ENCODE peak calls at places on chromosomes 5 and 9, in nine cellular contexts. One of them, this sample, is unnamed.

GRCh38 chr9:116998305-116998704 is 311.2 kb downstream of the TRIM32 start:
- DNase-seq in activated T-helper 2 cell treated with anti-CD3 and anti-CD28 coated beads, Interferon-gamma antibody, Interleukin-2, Interleukin-4, amounts not matched to agents 10 μg/mL and 5 μg/mL and 100 μg/mL, durations not matched to agents 14 hours and 24 hours and 36 hours: no peak
- DNase-seq in stimulated activated CD8-positive, alpha-beta memory T cell treated with anti-CD3 and anti-CD28 coated beads, Interleukin-15, amount 100 ng/mL, for 1 hour: no peak
- DNase-seq in anterior cingulate cortex: no peak
- DNase-seq in hippocampal formation: no peak
- DNase-seq in ovary: no peak
- DNase-seq in pancreas: no peak
- DNase-seq in cardiac fibroblast: no peak
- DNase-seq in NCI-H1048: no peak
- DNase-seq in this sample: peak

GRCh38 chr9:93082841-93083411 is 13.1 kb upstream of the CARD19 start:
- DNase-seq in activated T-helper 2 cell treated with anti-CD3 and anti-CD28 coated beads, Interferon-gamma antibody, Interleukin-2, Interleukin-4, amounts not matched to agents 10 μg/mL and 5 μg/mL and 100 μg/mL, durations not matched to agents 14 hours and 24 hours and 36 hours: no peak
- DNase-seq in stimulated activated CD8-positive, alpha-beta memory T cell treated with anti-CD3 and anti-CD28 coated beads, Interleukin-15, amount 100 ng/mL, for 1 hour: no peak
- DNase-seq in anterior cingulate cortex: no peak
- DNase-seq in hippocampal formation: no peak
- DNase-seq in ovary: peak
- DNase-seq in pancreas: peak
- DNase-seq in cardiac fibroblast: no peak
- DNase-seq in NCI-H1048: no peak
- DNase-seq in this sample: no peak

GRCh38 chr5:446066-446725 is 3.2 kb downstream of the EXOC3 start:
- DNase-seq in activated T-helper 2 cell treated with anti-CD3 and anti-CD28 coated beads, Interferon-gamma antibody, Interleukin-2, Interleukin-4, amounts not matched to agents 10 μg/mL and 5 μg/mL and 100 μg/mL, durations not matched to agents 14 hours and 24 hours and 36 hours: no peak
- DNase-seq in stimulated activated CD8-positive, alpha-beta memory T cell treated with anti-CD3 and anti-CD28 coated beads, Interleukin-15, amount 100 ng/mL, for 1 hour: no peak
- DNase-seq in anterior cingulate cortex: no peak
- DNase-seq in hippocampal formation: no peak
- DNase-seq in ovary: no peak
- DNase-seq in pancreas: no peak
- DNase-seq in cardiac fibroblast: no peak
- DNase-seq in NCI-H1048: no peak
- DNase-seq in this sample: no peak

GRCh38 chr9:13847270-13847669 is 466.7 kb downstream of the NFIB start:
- DNase-seq in activated T-helper 2 cell treated with anti-CD3 and anti-CD28 coated beads, Interferon-gamma antibody, Interleukin-2, Interleukin-4, amounts not matched to agents 10 μg/mL and 5 μg/mL and 100 μg/mL, durations not matched to agents 14 hours and 24 hours and 36 hours: no peak
- DNase-seq in stimulated activated CD8-positive, alpha-beta memory T cell treated with anti-CD3 and anti-CD28 coated beads, Interleukin-15, amount 100 ng/mL, for 1 hour: no peak
- DNase-seq in anterior cingulate cortex: no peak
- DNase-seq in hippocampal formation: no peak
- DNase-seq in ovary: no peak
- DNase-seq in pancreas: no peak
- DNase-seq in cardiac fibroblast: peak
- DNase-seq in NCI-H1048: no peak
- DNase-seq in this sample: no peak

GRCh38 chr9:126860077-126860756 is at the start of gene ZBTB34:
- DNase-seq in activated T-helper 2 cell treated with anti-CD3 and anti-CD28 coated beads, Interferon-gamma antibody, Interleukin-2, Interleukin-4, amounts not matched to agents 10 μg/mL and 5 μg/mL and 100 μg/mL, durations not matched to agents 14 hours and 24 hours and 36 hours: peak
- DNase-seq in stimulated activated CD8-positive, alpha-beta memory T cell treated with anti-CD3 and anti-CD28 coated beads, Interleukin-15, amount 100 ng/mL, for 1 hour: peak
- DNase-seq in anterior cingulate cortex: peak
- DNase-seq in hippocampal formation: no peak
- DNase-seq in ovary: peak
- DNase-seq in pancreas: peak
- DNase-seq in cardiac fibroblast: peak
- DNase-seq in NCI-H1048: peak
- DNase-seq in this sample: peak

GRCh38 chr9:133616643-133617405 is 7.6 kb upstream of the FAM163B start:
- DNase-seq in activated T-helper 2 cell treated with anti-CD3 and anti-CD28 coated beads, Interferon-gamma antibody, Interleukin-2, Interleukin-4, amounts not matched to agents 10 μg/mL and 5 μg/mL and 100 μg/mL, durations not matched to agents 14 hours and 24 hours and 36 hours: no peak
- DNase-seq in stimulated activated CD8-positive, alpha-beta memory T cell treated with anti-CD3 and anti-CD28 coated beads, Interleukin-15, amount 100 ng/mL, for 1 hour: no peak
- DNase-seq in anterior cingulate cortex: no peak
- DNase-seq in hippocampal formation: no peak
- DNase-seq in ovary: no peak
- DNase-seq in pancreas: no peak
- DNase-seq in cardiac fibroblast: no peak
- DNase-seq in NCI-H1048: no peak
- DNase-seq in this sample: no peak

GRCh38 chr5:115709585-115709984 is 83.7 kb upstream of the TMED7 start:
- DNase-seq in activated T-helper 2 cell treated with anti-CD3 and anti-CD28 coated beads, Interferon-gamma antibody, Interleukin-2, Interleukin-4, amounts not matched to agents 10 μg/mL and 5 μg/mL and 100 μg/mL, durations not matched to agents 14 hours and 24 hours and 36 hours: no peak
- DNase-seq in stimulated activated CD8-positive, alpha-beta memory T cell treated with anti-CD3 and anti-CD28 coated beads, Interleukin-15, amount 100 ng/mL, for 1 hour: no peak
- DNase-seq in anterior cingulate cortex: no peak
- DNase-seq in hippocampal formation: no peak
- DNase-seq in ovary: no peak
- DNase-seq in pancreas: no peak
- DNase-seq in cardiac fibroblast: no peak
- DNase-seq in NCI-H1048: no peak
- DNase-seq in this sample: no peak

GRCh38 chr5:19018822-19019221 is 969.2 kb downstream of the CDH18 start:
- DNase-seq in activated T-helper 2 cell treated with anti-CD3 and anti-CD28 coated beads, Interferon-gamma antibody, Interleukin-2, Interleukin-4, amounts not matched to agents 10 μg/mL and 5 μg/mL and 100 μg/mL, durations not matched to agents 14 hours and 24 hours and 36 hours: no peak
- DNase-seq in stimulated activated CD8-positive, alpha-beta memory T cell treated with anti-CD3 and anti-CD28 coated beads, Interleukin-15, amount 100 ng/mL, for 1 hour: no peak
- DNase-seq in anterior cingulate cortex: no peak
- DNase-seq in hippocampal formation: no peak
- DNase-seq in ovary: no peak
- DNase-seq in pancreas: no peak
- DNase-seq in cardiac fibroblast: no peak
- DNase-seq in NCI-H1048: peak
- DNase-seq in this sample: no peak

GRCh38 chr9:96158909-96159575 is 142.9 kb downstream of the HSD17B3 start:
- DNase-seq in activated T-helper 2 cell treated with anti-CD3 and anti-CD28 coated beads, Interferon-gamma antibody, Interleukin-2, Interleukin-4, amounts not matched to agents 10 μg/mL and 5 μg/mL and 100 μg/mL, durations not matched to agents 14 hours and 24 hours and 36 hours: no peak
- DNase-seq in stimulated activated CD8-positive, alpha-beta memory T cell treated with anti-CD3 and anti-CD28 coated beads, Interleukin-15, amount 100 ng/mL, for 1 hour: no peak
- DNase-seq in anterior cingulate cortex: no peak
- DNase-seq in hippocampal formation: no peak
- DNase-seq in ovary: no peak
- DNase-seq in pancreas: no peak
- DNase-seq in cardiac fibroblast: no peak
- DNase-seq in NCI-H1048: no peak
- DNase-seq in this sample: no peak

GRCh38 chr5:55429221-55429620 is 105.5 kb downstream of the PLPP1 start:
- DNase-seq in activated T-helper 2 cell treated with anti-CD3 and anti-CD28 coated beads, Interferon-gamma antibody, Interleukin-2, Interleukin-4, amounts not matched to agents 10 μg/mL and 5 μg/mL and 100 μg/mL, durations not matched to agents 14 hours and 24 hours and 36 hours: no peak
- DNase-seq in stimulated activated CD8-positive, alpha-beta memory T cell treated with anti-CD3 and anti-CD28 coated beads, Interleukin-15, amount 100 ng/mL, for 1 hour: no peak
- DNase-seq in anterior cingulate cortex: no peak
- DNase-seq in hippocampal formation: no peak
- DNase-seq in ovary: no peak
- DNase-seq in pancreas: no peak
- DNase-seq in cardiac fibroblast: no peak
- DNase-seq in NCI-H1048: no peak
- DNase-seq in this sample: no peak

GRCh38 chr5:113081881-113082546 is 105.4 kb downstream of the DCP2 start:
- DNase-seq in activated T-helper 2 cell treated with anti-CD3 and anti-CD28 coated beads, Interferon-gamma antibody, Interleukin-2, Interleukin-4, amounts not matched to agents 10 μg/mL and 5 μg/mL and 100 μg/mL, durations not matched to agents 14 hours and 24 hours and 36 hours: no peak
- DNase-seq in stimulated activated CD8-positive, alpha-beta memory T cell treated with anti-CD3 and anti-CD28 coated beads, Interleukin-15, amount 100 ng/mL, for 1 hour: no peak
- DNase-seq in anterior cingulate cortex: no peak
- DNase-seq in hippocampal formation: no peak
- DNase-seq in ovary: no peak
- DNase-seq in pancreas: no peak
- DNase-seq in cardiac fibroblast: peak
- DNase-seq in NCI-H1048: no peak
- DNase-seq in this sample: peak

GRCh38 chr9:128393971-128394370 is 22.8 kb downstream of the URM1 start:
- DNase-seq in activated T-helper 2 cell treated with anti-CD3 and anti-CD28 coated beads, Interferon-gamma antibody, Interleukin-2, Interleukin-4, amounts not matched to agents 10 μg/mL and 5 μg/mL and 100 μg/mL, durations not matched to agents 14 hours and 24 hours and 36 hours: no peak
- DNase-seq in stimulated activated CD8-positive, alpha-beta memory T cell treated with anti-CD3 and anti-CD28 coated beads, Interleukin-15, amount 100 ng/mL, for 1 hour: no peak
- DNase-seq in anterior cingulate cortex: no peak
- DNase-seq in hippocampal formation: no peak
- DNase-seq in ovary: no peak
- DNase-seq in pancreas: no peak
- DNase-seq in cardiac fibroblast: no peak
- DNase-seq in NCI-H1048: no peak
- DNase-seq in this sample: no peak

GRCh38 chr5:54516051-54516645 is 1.4 kb upstream of the SNX18 start:
- DNase-seq in activated T-helper 2 cell treated with anti-CD3 and anti-CD28 coated beads, Interferon-gamma antibody, Interleukin-2, Interleukin-4, amounts not matched to agents 10 μg/mL and 5 μg/mL and 100 μg/mL, durations not matched to agents 14 hours and 24 hours and 36 hours: no peak
- DNase-seq in stimulated activated CD8-positive, alpha-beta memory T cell treated with anti-CD3 and anti-CD28 coated beads, Interleukin-15, amount 100 ng/mL, for 1 hour: no peak
- DNase-seq in anterior cingulate cortex: no peak
- DNase-seq in hippocampal formation: no peak
- DNase-seq in ovary: no peak
- DNase-seq in pancreas: no peak
- DNase-seq in cardiac fibroblast: no peak
- DNase-seq in NCI-H1048: no peak
- DNase-seq in this sample: no peak

GRCh38 chr5:133732536-133732935 is 120.2 kb upstream of the FSTL4 start:
- DNase-seq in activated T-helper 2 cell treated with anti-CD3 and anti-CD28 coated beads, Interferon-gamma antibody, Interleukin-2, Interleukin-4, amounts not matched to agents 10 μg/mL and 5 μg/mL and 100 μg/mL, durations not matched to agents 14 hours and 24 hours and 36 hours: no peak
- DNase-seq in stimulated activated CD8-positive, alpha-beta memory T cell treated with anti-CD3 and anti-CD28 coated beads, Interleukin-15, amount 100 ng/mL, for 1 hour: no peak
- DNase-seq in anterior cingulate cortex: no peak
- DNase-seq in hippocampal formation: no peak
- DNase-seq in ovary: no peak
- DNase-seq in pancreas: no peak
- DNase-seq in cardiac fibroblast: no peak
- DNase-seq in NCI-H1048: no peak
- DNase-seq in this sample: no peak

GRCh38 chr9:8863886-8864881 is 1064.6 kb upstream of the DMAC1 start:
- DNase-seq in activated T-helper 2 cell treated with anti-CD3 and anti-CD28 coated beads, Interferon-gamma antibody, Interleukin-2, Interleukin-4, amounts not matched to agents 10 μg/mL and 5 μg/mL and 100 μg/mL, durations not matched to agents 14 hours and 24 hours and 36 hours: no peak
- DNase-seq in stimulated activated CD8-positive, alpha-beta memory T cell treated with anti-CD3 and anti-CD28 coated beads, Interleukin-15, amount 100 ng/mL, for 1 hour: no peak
- DNase-seq in anterior cingulate cortex: no peak
- DNase-seq in hippocampal formation: no peak
- DNase-seq in ovary: no peak
- DNase-seq in pancreas: no peak
- DNase-seq in cardiac fibroblast: peak
- DNase-seq in NCI-H1048: no peak
- DNase-seq in this sample: no peak

GRCh38 chr9:121388140-121388925 is 18.3 kb upstream of the STOM start:
- DNase-seq in activated T-helper 2 cell treated with anti-CD3 and anti-CD28 coated beads, Interferon-gamma antibody, Interleukin-2, Interleukin-4, amounts not matched to agents 10 μg/mL and 5 μg/mL and 100 μg/mL, durations not matched to agents 14 hours and 24 hours and 36 hours: no peak
- DNase-seq in stimulated activated CD8-positive, alpha-beta memory T cell treated with anti-CD3 and anti-CD28 coated beads, Interleukin-15, amount 100 ng/mL, for 1 hour: no peak
- DNase-seq in anterior cingulate cortex: no peak
- DNase-seq in hippocampal formation: no peak
- DNase-seq in ovary: no peak
- DNase-seq in pancreas: no peak
- DNase-seq in cardiac fibroblast: no peak
- DNase-seq in NCI-H1048: no peak
- DNase-seq in this sample: no peak

GRCh38 chr9:77909306-77909705 is 122.3 kb downstream of the GNAQ start:
- DNase-seq in activated T-helper 2 cell treated with anti-CD3 and anti-CD28 coated beads, Interferon-gamma antibody, Interleukin-2, Interleukin-4, amounts not matched to agents 10 μg/mL and 5 μg/mL and 100 μg/mL, durations not matched to agents 14 hours and 24 hours and 36 hours: peak
- DNase-seq in stimulated activated CD8-positive, alpha-beta memory T cell treated with anti-CD3 and anti-CD28 coated beads, Interleukin-15, amount 100 ng/mL, for 1 hour: no peak
- DNase-seq in anterior cingulate cortex: no peak
- DNase-seq in hippocampal formation: no peak
- DNase-seq in ovary: no peak
- DNase-seq in pancreas: no peak
- DNase-seq in cardiac fibroblast: no peak
- DNase-seq in NCI-H1048: no peak
- DNase-seq in this sample: no peak

GRCh38 chr9:120876842-120877240 is at the start of gene PHF19:
- DNase-seq in activated T-helper 2 cell treated with anti-CD3 and anti-CD28 coated beads, Interferon-gamma antibody, Interleukin-2, Interleukin-4, amounts not matched to agents 10 μg/mL and 5 μg/mL and 100 μg/mL, durations not matched to agents 14 hours and 24 hours and 36 hours: peak
- DNase-seq in stimulated activated CD8-positive, alpha-beta memory T cell treated with anti-CD3 and anti-CD28 coated beads, Interleukin-15, amount 100 ng/mL, for 1 hour: no peak
- DNase-seq in anterior cingulate cortex: peak
- DNase-seq in hippocampal formation: no peak
- DNase-seq in ovary: no peak
- DNase-seq in pancreas: peak
- DNase-seq in cardiac fibroblast: peak
- DNase-seq in NCI-H1048: no peak
- DNase-seq in this sample: peak

GRCh38 chr5:150272531-150272930 is 17.0 kb downstream of the CAMK2A start:
- DNase-seq in activated T-helper 2 cell treated with anti-CD3 and anti-CD28 coated beads, Interferon-gamma antibody, Interleukin-2, Interleukin-4, amounts not matched to agents 10 μg/mL and 5 μg/mL and 100 μg/mL, durations not matched to agents 14 hours and 24 hours and 36 hours: no peak
- DNase-seq in stimulated activated CD8-positive, alpha-beta memory T cell treated with anti-CD3 and anti-CD28 coated beads, Interleukin-15, amount 100 ng/mL, for 1 hour: no peak
- DNase-seq in anterior cingulate cortex: no peak
- DNase-seq in hippocampal formation: peak
- DNase-seq in ovary: no peak
- DNase-seq in pancreas: no peak
- DNase-seq in cardiac fibroblast: peak
- DNase-seq in NCI-H1048: no peak
- DNase-seq in this sample: peak

GRCh38 chr5:32487008-32487407 is 42.5 kb upstream of the ZFR start:
- DNase-seq in activated T-helper 2 cell treated with anti-CD3 and anti-CD28 coated beads, Interferon-gamma antibody, Interleukin-2, Interleukin-4, amounts not matched to agents 10 μg/mL and 5 μg/mL and 100 μg/mL, durations not matched to agents 14 hours and 24 hours and 36 hours: no peak
- DNase-seq in stimulated activated CD8-positive, alpha-beta memory T cell treated with anti-CD3 and anti-CD28 coated beads, Interleukin-15, amount 100 ng/mL, for 1 hour: no peak
- DNase-seq in anterior cingulate cortex: no peak
- DNase-seq in hippocampal formation: no peak
- DNase-seq in ovary: no peak
- DNase-seq in pancreas: no peak
- DNase-seq in cardiac fibroblast: no peak
- DNase-seq in NCI-H1048: no peak
- DNase-seq in this sample: no peak

GRCh38 chr5:180353226-180353962 is at the start of gene GFPT2:
- DNase-seq in activated T-helper 2 cell treated with anti-CD3 and anti-CD28 coated beads, Interferon-gamma antibody, Interleukin-2, Interleukin-4, amounts not matched to agents 10 μg/mL and 5 μg/mL and 100 μg/mL, durations not matched to agents 14 hours and 24 hours and 36 hours: peak
- DNase-seq in stimulated activated CD8-positive, alpha-beta memory T cell treated with anti-CD3 and anti-CD28 coated beads, Interleukin-15, amount 100 ng/mL, for 1 hour: peak
- DNase-seq in anterior cingulate cortex: peak
- DNase-seq in hippocampal formation: peak
- DNase-seq in ovary: peak
- DNase-seq in pancreas: peak
- DNase-seq in cardiac fibroblast: peak
- DNase-seq in NCI-H1048: peak
- DNase-seq in this sample: peak

GRCh38 chr5:126778675-126779403 is 1.9 kb downstream of the LMNB1 start:
- DNase-seq in activated T-helper 2 cell treated with anti-CD3 and anti-CD28 coated beads, Interferon-gamma antibody, Interleukin-2, Interleukin-4, amounts not matched to agents 10 μg/mL and 5 μg/mL and 100 μg/mL, durations not matched to agents 14 hours and 24 hours and 36 hours: no peak
- DNase-seq in stimulated activated CD8-positive, alpha-beta memory T cell treated with anti-CD3 and anti-CD28 coated beads, Interleukin-15, amount 100 ng/mL, for 1 hour: no peak
- DNase-seq in anterior cingulate cortex: no peak
- DNase-seq in hippocampal formation: no peak
- DNase-seq in ovary: no peak
- DNase-seq in pancreas: no peak
- DNase-seq in cardiac fibroblast: peak
- DNase-seq in NCI-H1048: no peak
- DNase-seq in this sample: no peak

GRCh38 chr9:135209852-135210251 is 122.4 kb downstream of the OLFM1 start:
- DNase-seq in activated T-helper 2 cell treated with anti-CD3 and anti-CD28 coated beads, Interferon-gamma antibody, Interleukin-2, Interleukin-4, amounts not matched to agents 10 μg/mL and 5 μg/mL and 100 μg/mL, durations not matched to agents 14 hours and 24 hours and 36 hours: no peak
- DNase-seq in stimulated activated CD8-positive, alpha-beta memory T cell treated with anti-CD3 and anti-CD28 coated beads, Interleukin-15, amount 100 ng/mL, for 1 hour: no peak
- DNase-seq in anterior cingulate cortex: no peak
- DNase-seq in hippocampal formation: no peak
- DNase-seq in ovary: no peak
- DNase-seq in pancreas: no peak
- DNase-seq in cardiac fibroblast: no peak
- DNase-seq in NCI-H1048: no peak
- DNase-seq in this sample: no peak

GRCh38 chr5:2143646-2144386 is 261.1 kb upstream of the IRX4 start:
- DNase-seq in activated T-helper 2 cell treated with anti-CD3 and anti-CD28 coated beads, Interferon-gamma antibody, Interleukin-2, Interleukin-4, amounts not matched to agents 10 μg/mL and 5 μg/mL and 100 μg/mL, durations not matched to agents 14 hours and 24 hours and 36 hours: no peak
- DNase-seq in stimulated activated CD8-positive, alpha-beta memory T cell treated with anti-CD3 and anti-CD28 coated beads, Interleukin-15, amount 100 ng/mL, for 1 hour: no peak
- DNase-seq in anterior cingulate cortex: no peak
- DNase-seq in hippocampal formation: no peak
- DNase-seq in ovary: no peak
- DNase-seq in pancreas: no peak
- DNase-seq in cardiac fibroblast: no peak
- DNase-seq in NCI-H1048: no peak
- DNase-seq in this sample: no peak

GRCh38 chr5:172412724-172413260 is 41.5 kb downstream of the SH3PXD2B start:
- DNase-seq in activated T-helper 2 cell treated with anti-CD3 and anti-CD28 coated beads, Interferon-gamma antibody, Interleukin-2, Interleukin-4, amounts not matched to agents 10 μg/mL and 5 μg/mL and 100 μg/mL, durations not matched to agents 14 hours and 24 hours and 36 hours: no peak
- DNase-seq in stimulated activated CD8-positive, alpha-beta memory T cell treated with anti-CD3 and anti-CD28 coated beads, Interleukin-15, amount 100 ng/mL, for 1 hour: no peak
- DNase-seq in anterior cingulate cortex: no peak
- DNase-seq in hippocampal formation: no peak
- DNase-seq in ovary: peak
- DNase-seq in pancreas: no peak
- DNase-seq in cardiac fibroblast: peak
- DNase-seq in NCI-H1048: no peak
- DNase-seq in this sample: peak

This sample was measured in AG08396.